ENCODE peak calls at places on chromosomes 16 and 17, in six cellular contexts. W, C, P, Z, U and D are unnamed samples.

GRCh38 chr17:29347831-29348281 is 42.3 kb upstream of the TAOK1 start:
- DNase-seq in W (no peak), C (no peak), P (no peak), Z (no peak), U (no peak), D (no peak)

GRCh38 chr17:34318474-34318873 is 761 bp upstream of the CCL8 start:
- DNase-seq in W (peak), C (no peak), P (no peak), Z (peak), U (no peak), D (no peak)

GRCh38 chr17:81926451-81927144 is 937 bp downstream of the MAFG start:
- DNase-seq in W (peak), C (no peak), P (peak), Z (peak), U (no peak), D (peak)

GRCh38 chr17:64084086-64084939 is 45.6 kb downstream of the ERN1 start:
- DNase-seq in W (no peak), C (no peak), P (peak), Z (peak), U (no peak), D (no peak)

GRCh38 chr17:64499805-64500486 is 3.1 kb upstream of the POLG2 start:
- DNase-seq in W (no peak), C (no peak), P (no peak), Z (no peak), U (no peak), D (no peak)

GRCh38 chr16:75550211-75550662 is 5.8 kb downstream of the TMEM231 start:
- DNase-seq in W (no peak), C (peak), P (peak), Z (no peak), U (peak), D (peak)

GRCh38 chr17:13513039-13513405 is 88.7 kb downstream of the HS3ST3A1 start:
- DNase-seq in W (no peak), C (no peak), P (no peak), Z (peak), U (no peak), D (no peak)

GRCh38 chr16:88378401-88378800 is 4.4 kb upstream of the ZNF469 start:
- DNase-seq in W (no peak), C (no peak), P (no peak), Z (no peak), U (no peak), D (no peak)

GRCh38 chr16:50263940-50264929 is 2.1 kb upstream of the ADCY7 start:
- DNase-seq in W (no peak), C (peak), P (peak), Z (no peak), U (no peak), D (no peak)

GRCh38 chr16:82653550-82654511 is 27.1 kb downstream of the CDH13 start:
- DNase-seq in W (peak), C (peak), P (peak), Z (no peak), U (no peak), D (no peak)

GRCh38 chr17:42387221-42387657 is 1.0 kb downstream of the STAT3 start:
- DNase-seq in W (no peak), C (no peak), P (peak), Z (no peak), U (no peak), D (no peak)

GRCh38 chr17:28552201-28552999 is at the start of gene UNC119:
- DNase-seq in W (no peak), C (no peak), P (peak), Z (peak), U (no peak), D (no peak)

GRCh38 chr16:15950167-15950854 is 895 bp downstream of the ABCC1 start:
- DNase-seq in W (no peak), C (no peak), P (peak), Z (peak), U (no peak), D (no peak)

GRCh38 chr16:2076072-2076865 is 28.5 kb downstream of the TSC2 start:
- DNase-seq in W (no peak), C (no peak), P (no peak), Z (no peak), U (no peak), D (no peak)

GRCh38 chr16:4690946-4691665 is 2.3 kb upstream of the NUDT16L1 start:
- DNase-seq in W (no peak), C (no peak), P (no peak), Z (no peak), U (no peak), D (no peak)

GRCh38 chr17:41539071-41539492 is 11.0 kb upstream of the KRT19 start:
- DNase-seq in W (no peak), C (no peak), P (peak), Z (no peak), U (no peak), D (no peak)

GRCh38 chr16:11445486-11445885 is 100.2 kb downstream of the RMI2 start:
- DNase-seq in W (no peak), C (no peak), P (no peak), Z (no peak), U (no peak), D (no peak)

GRCh38 chr17:32335647-32336046 is 6.3 kb downstream of the C17orf75 start:
- DNase-seq in W (no peak), C (no peak), P (no peak), Z (no peak), U (no peak), D (no peak)

GRCh38 chr16:46830417-46830901 is 521 bp downstream of the C16orf87 start:
- DNase-seq in W (no peak), C (no peak), P (no peak), Z (no peak), U (no peak), D (no peak)

GRCh38 chr16:1613728-1614225 is 1.6 kb downstream of the CRAMP1 start:
- DNase-seq in W (no peak), C (no peak), P (no peak), Z (no peak), U (no peak), D (no peak)

GRCh38 chr17:45128331-45128730 is 4.0 kb downstream of the PLCD3 start:
- DNase-seq in W (no peak), C (no peak), P (no peak), Z (no peak), U (no peak), D (no peak)

GRCh38 chr17:81542431-81543338 is 9.5 kb downstream of the FAAP100 start:
- DNase-seq in W (no peak), C (no peak), P (no peak), Z (no peak), U (no peak), D (no peak)

GRCh38 chr16:30786936-30787612 is at the start of gene ZNF629:
- DNase-seq in W (peak), C (no peak), P (peak), Z (peak), U (no peak), D (no peak)

GRCh38 chr16:78893340-78893739 is 707.2 kb downstream of the MAF start:
- DNase-seq in W (no peak), C (no peak), P (no peak), Z (no peak), U (no peak), D (no peak)

GRCh38 chr16:20968765-20969164 is 68.2 kb downstream of the LYRM1 start:
- DNase-seq in W (no peak), C (no peak), P (no peak), Z (no peak), U (no peak), D (no peak)

GRCh38 chr16:70703041-70703834 is 17.4 kb upstream of the MTSS2 start:
- DNase-seq in W (no peak), C (no peak), P (peak), Z (peak), U (no peak), D (peak)

GRCh38 chr17:76139261-76139752 is 1.7 kb downstream of the FOXJ1 start:
- DNase-seq in W (no peak), C (no peak), P (no peak), Z (no peak), U (no peak), D (no peak)

GRCh38 chr16:66159987-66160386 is 206.5 kb upstream of the CDH5 start:
- DNase-seq in W (no peak), C (no peak), P (no peak), Z (no peak), U (no peak), D (no peak)

GRCh38 chr17:76384222-76384986 is at the start of gene SPHK1:
- DNase-seq in W (peak), C (no peak), P (peak), Z (peak), U (no peak), D (no peak)

GRCh38 chr16:78596996-78597422 is 497.6 kb downstream of the WWOX start:
- DNase-seq in W (no peak), C (no peak), P (peak), Z (no peak), U (no peak), D (no peak)

GRCh38 chr17:50470451-50470850 is 1.8 kb upstream of the CHAD start:
- DNase-seq in W (no peak), C (no peak), P (no peak), Z (no peak), U (no peak), D (no peak)

GRCh38 chr17:63358111-63358839 is 87.8 kb downstream of the CYB561 start:
- DNase-seq in W (no peak), C (no peak), P (no peak), Z (no peak), U (no peak), D (no peak)

GRCh38 chr17:17510456-17511292 is 14.5 kb upstream of the RASD1 start:
- DNase-seq in W (no peak), C (no peak), P (no peak), Z (no peak), U (no peak), D (no peak)

GRCh38 chr16:78183886-78184553 is 84.6 kb downstream of the WWOX start:
- DNase-seq in W (no peak), C (no peak), P (no peak), Z (no peak), U (no peak), D (no peak)

GRCh38 chr16:87303431-87303930 is 13.7 kb downstream of the C16orf95 start:
- DNase-seq in W (no peak), C (no peak), P (peak), Z (peak), U (no peak), D (no peak)

GRCh38 chr16:12120331-12120981 is 143.9 kb downstream of the SNX29 start:
- DNase-seq in W (no peak), C (no peak), P (no peak), Z (no peak), U (no peak), D (no peak)

DNA sequence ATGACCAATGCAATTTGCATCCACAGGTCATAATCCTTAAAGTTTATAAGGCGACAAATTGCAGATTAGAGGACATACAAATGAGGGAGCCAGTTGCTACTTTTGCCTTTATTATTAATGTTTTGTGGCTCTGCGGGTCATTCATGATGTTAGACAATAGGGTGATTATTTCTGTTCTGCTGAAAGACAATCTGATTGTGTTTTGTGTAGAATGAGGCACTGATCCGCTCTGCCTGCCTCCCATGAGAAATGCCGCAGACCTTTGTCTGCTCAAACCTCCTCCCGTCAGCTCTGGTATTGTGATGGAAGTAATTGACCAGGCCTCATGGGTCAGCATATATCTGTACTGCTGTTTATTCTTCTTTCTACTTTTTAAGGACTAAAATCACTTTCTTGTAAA is 224.9 kb downstream of the PRKCA start:
- DNase-seq in W (no peak), C (no peak), P (no peak), Z (no peak), U (no peak), D (no peak)
- TF ChIP-seq ZNF274 in W (no peak), C (no peak), P (no peak), Z (no peak), U (no peak), D (no peak)

GRCh38 chr17:72635034-72635654 is 457.3 kb downstream of the SLC39A11 start:
- DNase-seq in W (no peak), C (no peak), P (no peak), Z (no peak), U (no peak), D (no peak)
- TF ChIP-seq ZNF274 in W (no peak), C (no peak), P (no peak), Z (no peak), U (no peak), D (no peak)

GRCh38 chr16:67198238-67198734 is 645 bp upstream of the ELMO3 start:
- DNase-seq in W (peak), C (no peak), P (no peak), Z (no peak), U (no peak), D (no peak)
- TF ChIP-seq ZNF274 in W (no peak), C (no peak), P (no peak), Z (no peak), U (no peak), D (no peak)

GRCh38 chr17:40511136-40511535 is 9.7 kb upstream of the TNS4 start:
- DNase-seq in W (no peak), C (no peak), P (no peak), Z (no peak), U (no peak), D (no peak)

GRCh38 chr17:40514013-40514875 is 12.8 kb upstream of the TNS4 start:
- DNase-seq in W (no peak), C (no peak), P (no peak), Z (no peak), U (no peak), D (no peak)

GRCh38 chr17:40511667-40512221 is 10.3 kb upstream of the TNS4 start:
- DNase-seq in W (no peak), C (no peak), P (no peak), Z (no peak), U (no peak), D (no peak)

GRCh38 chr17:40509626-40510327 is 8.4 kb upstream of the TNS4 start:
- DNase-seq in W (no peak), C (no peak), P (no peak), Z (no peak), U (no peak), D (no peak)

GRCh38 chr17:40510328-40510648 is 8.9 kb upstream of the TNS4 start:
- DNase-seq in W (peak), C (no peak), P (peak), Z (no peak), U (no peak), D (no peak)
- TF ChIP-seq ZNF274 in W (no peak), C (no peak), P (no peak), Z (no peak), U (no peak), D (no peak)

DNA sequence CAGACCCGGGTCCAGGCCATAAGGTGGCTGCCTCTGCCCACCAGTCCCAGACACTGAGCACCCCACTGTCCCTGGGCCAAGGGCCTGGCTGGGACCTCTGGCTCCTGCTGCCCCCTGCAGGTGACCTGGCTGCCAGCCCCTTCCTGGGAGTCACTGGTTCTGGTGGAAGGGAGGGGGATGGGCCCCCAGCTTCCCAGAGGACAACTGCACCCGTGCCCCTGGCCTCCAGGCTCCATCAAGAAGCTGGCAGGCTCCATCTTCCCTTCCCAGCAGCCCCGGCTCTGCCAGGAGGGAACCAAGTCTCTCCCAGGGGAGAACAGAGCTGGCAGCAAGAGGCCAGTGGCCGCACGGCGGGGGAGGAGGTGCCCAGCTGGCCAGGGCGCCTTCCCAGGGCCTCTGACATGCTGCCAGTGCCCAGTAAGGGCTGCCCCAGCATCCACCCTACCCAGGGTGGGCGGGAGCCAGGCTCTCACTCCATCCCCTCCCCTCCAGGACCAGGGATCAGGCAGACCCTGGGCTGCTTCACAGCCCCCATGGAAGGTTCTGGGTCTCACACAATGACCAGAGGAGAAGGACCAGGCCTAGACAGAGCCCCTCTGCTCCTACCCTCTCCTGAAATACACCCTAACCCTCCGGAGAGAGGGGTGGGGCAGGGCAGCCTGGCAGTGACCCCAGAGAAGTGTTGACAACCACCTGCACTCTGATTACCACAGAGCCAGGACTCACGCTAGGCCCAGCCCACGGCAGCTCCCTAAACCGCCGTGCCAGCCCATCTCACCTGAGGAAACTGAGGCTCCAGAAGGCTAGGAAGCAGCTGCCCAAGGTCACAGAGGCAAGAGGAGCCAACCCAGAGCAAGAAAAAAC is 3.6 kb downstream of the CLUH start:
- DNase-seq in W (no peak), C (no peak), P (peak), Z (no peak), U (no peak), D (no peak)
- TF ChIP-seq ZNF274 in W (no peak), C (no peak), P (no peak), Z (no peak), U (no peak), D (no peak)

GRCh38 chr17:55763856-55764255 is 13.0 kb downstream of the PCTP start:
- DNase-seq in W (no peak), C (no peak), P (no peak), Z (no peak), U (no peak), D (no peak)
- TF ChIP-seq ZNF274 in W (no peak), C (no peak), P (no peak), Z (no peak), U (no peak), D (no peak)

DNA sequence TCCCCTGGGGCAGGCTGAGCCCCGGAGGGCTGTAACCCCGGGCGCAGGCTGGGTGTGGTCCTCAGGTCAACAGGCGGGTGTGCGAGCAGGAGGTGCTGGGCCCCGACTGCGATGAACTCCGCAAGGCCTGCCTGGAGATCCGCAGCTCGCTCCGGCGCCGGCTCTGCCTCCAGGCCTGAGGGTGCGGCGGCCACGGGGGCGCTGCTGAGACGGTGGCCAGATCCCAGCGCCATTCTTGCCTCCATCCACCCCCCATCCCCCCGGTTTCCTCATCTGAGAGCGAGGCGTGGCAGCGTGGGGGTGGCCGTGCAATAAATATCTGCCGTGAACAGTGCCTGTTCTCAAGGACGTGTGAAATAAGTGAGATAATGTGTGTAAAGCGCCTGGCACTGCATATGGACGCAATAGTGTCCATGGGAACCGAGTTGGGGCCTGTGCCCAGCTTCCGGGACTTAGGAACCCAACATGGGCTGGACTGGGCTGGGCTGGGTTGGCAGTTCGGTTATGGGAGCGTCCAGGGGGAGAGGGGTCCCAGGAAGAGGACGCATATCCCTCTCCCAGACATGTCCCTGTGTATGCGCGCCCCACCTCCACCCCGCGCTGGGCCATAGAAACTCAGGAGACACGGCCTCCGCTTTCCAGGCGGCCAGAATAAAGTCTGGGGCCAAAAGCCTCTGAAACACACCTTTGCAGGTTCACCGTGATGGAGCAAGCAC is 15.0 kb downstream of the ZNF213 start:
- DNase-seq in W (no peak), C (no peak), P (no peak), Z (peak), U (no peak), D (no peak)
- TF ChIP-seq ZNF274 in W (no peak), C (no peak), P (peak), Z (no peak), U (no peak), D (no peak)

DNA sequence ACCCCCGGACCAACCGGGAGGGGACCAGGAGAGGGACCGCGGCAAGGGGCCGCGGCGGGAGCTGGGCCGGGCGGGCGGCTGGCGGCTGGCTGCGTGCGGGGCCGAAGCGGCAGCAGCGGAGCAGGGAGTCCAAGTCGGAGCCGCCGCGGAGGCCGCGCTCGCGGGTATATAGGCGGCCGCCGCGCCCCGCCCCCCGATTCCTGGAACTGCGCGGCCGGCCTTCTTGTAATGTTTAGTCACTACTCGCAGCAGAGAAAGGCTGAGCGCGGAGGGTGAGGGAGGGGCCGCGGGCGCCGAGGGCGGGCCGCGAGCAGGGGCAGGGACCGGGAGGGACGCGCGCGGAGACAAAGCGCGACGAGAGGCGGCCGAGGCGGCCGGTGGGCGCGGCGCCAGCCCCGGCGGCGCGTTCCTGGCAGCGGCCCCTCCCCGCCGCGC is at the start of gene SOCS3:
- DNase-seq in W (peak), C (no peak), P (peak), Z (peak), U (peak), D (peak)
- TF ChIP-seq ZNF274 in W (no peak), C (no peak), P (no peak), Z (no peak), U (no peak), D (no peak)